ENCODE peak calls at places on chromosomes 7 and 10, in five cellular contexts. N is fibroblast of lung; F is CD4-positive, alpha-beta memory T cell; V is effector memory CD4-positive, alpha-beta T cell; Q is endothelial cell of umbilical vein. C is an unnamed sample.
A peak's percentile ranks its signal among the peaks of the same experiment; 100 is the strongest.

GRCh38 chr10:30353851-30354250 is 4.8 kb upstream of the MTPAP start:
- DNase-seq in N (peak; percentile 93), F (no peak), V (no peak), Q (no peak), C (no peak)

GRCh38 chr7:92303761-92304160 is 58.0 kb downstream of the ANKIB1 start:
- DNase-seq in N (no peak), F (no peak), V (no peak), Q (no peak), C (no peak)

GRCh38 chr7:148664319-148664718 is 34.4 kb upstream of the CUL1 start:
- DNase-seq in N (peak; percentile 83), F (no peak), V (no peak), Q (peak; percentile 38), C (no peak)

GRCh38 chr7:17651926-17652385 is 288.3 kb downstream of the SNX13 start:
- DNase-seq in N (peak; percentile 92), F (no peak), V (no peak), Q (peak; percentile 37), C (no peak)

GRCh38 chr7:157355784-157356511 is 19.1 kb downstream of the DNAJB6 start:
- DNase-seq in N (peak; percentile 43), F (no peak), V (no peak), Q (no peak), C (peak; percentile 40)

GRCh38 chr7:39458346-39458745 is 107.9 kb upstream of the YAE1 start:
- DNase-seq in N (no peak), F (no peak), V (no peak), Q (no peak), C (peak; percentile 30)

GRCh38 chr7:3835102-3835501 is 534.0 kb downstream of the SDK1 start:
- DNase-seq in N (peak; percentile 43), F (no peak), V (no peak), Q (no peak), C (no peak)

GRCh38 chr7:2508327-2509231 is 11.0 kb upstream of the LFNG start:
- DNase-seq in N (no peak), F (peak; percentile 87), V (peak; percentile 82), Q (no peak), C (peak; percentile 73)

GRCh38 chr10:47196691-47197090 is 103.3 kb upstream of the GDF10 start:
- DNase-seq in N (no peak), F (no peak), V (no peak), Q (no peak), C (no peak)

GRCh38 chr7:112266595-112267270 is 60.2 kb downstream of the ZNF277 start:
- DNase-seq in N (peak; percentile 56), F (no peak), V (no peak), Q (no peak), C (no peak)

GRCh38 chr10:102268333-102268999 is 23.1 kb downstream of the GBF1 start:
- DNase-seq in N (peak; percentile 57), F (no peak), V (no peak), Q (peak; percentile 31), C (no peak)

GRCh38 chr7:29102554-29103151 is 43.7 kb downstream of the CPVL start:
- DNase-seq in N (peak; percentile 55), F (no peak), V (no peak), Q (peak; percentile 70), C (peak; percentile 75)

GRCh38 chr10:44209806-44210205 is 175.1 kb downstream of the CXCL12 start:
- DNase-seq in N (no peak), F (no peak), V (no peak), Q (no peak), C (no peak)

GRCh38 chr7:42175834-42176745 is 60.9 kb downstream of the GLI3 start:
- DNase-seq in N (no peak), F (no peak), V (no peak), Q (no peak), C (no peak)

GRCh38 chr7:129271500-129272355 is 46.9 kb downstream of the AHCYL2 start:
- DNase-seq in N (peak; percentile 38), F (peak; percentile 70), V (peak; percentile 23), Q (peak; percentile 69), C (peak; percentile 88)

GRCh38 chr7:155829796-155830470 is 17.7 kb upstream of the SHH start:
- DNase-seq in N (no peak), F (no peak), V (no peak), Q (no peak), C (no peak)

GRCh38 chr7:55550010-55550409 is 22.3 kb downstream of the VOPP1 start:
- DNase-seq in N (no peak), F (no peak), V (no peak), Q (peak; percentile 69), C (no peak)

GRCh38 chr7:23443974-23444373 is 26.3 kb downstream of the IGF2BP3 start:
- DNase-seq in N (no peak), F (no peak), V (no peak), Q (no peak), C (no peak)

DNA sequence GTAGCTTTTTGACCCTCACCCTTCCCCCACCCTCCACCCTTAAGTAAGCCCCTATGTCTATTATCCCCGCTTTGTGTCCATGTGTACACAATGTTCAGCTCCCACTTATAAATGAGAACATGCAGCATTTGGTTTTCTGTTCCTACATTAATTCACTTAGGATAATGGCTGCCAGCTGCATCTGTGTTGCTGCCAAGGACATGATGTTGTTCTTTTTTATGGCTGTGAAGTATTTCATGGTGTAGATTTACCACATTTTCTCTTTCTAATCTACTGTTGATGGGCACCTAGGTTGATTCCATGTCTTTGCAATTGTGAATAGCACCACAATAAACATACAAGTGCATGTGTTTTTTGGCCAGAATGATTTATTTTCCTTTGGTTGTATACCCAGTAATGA is 232.2 kb downstream of the CACNA2D1 start:
- DNase-seq in N (no peak), F (no peak), V (no peak), Q (no peak), C (no peak)
- H3K4me3 ChIP-seq in N (no peak overlapping the region), F (no peak overlapping the region), V (no peak overlapping the region), Q (no peak overlapping the region), C (no peak overlapping the region)

DNA sequence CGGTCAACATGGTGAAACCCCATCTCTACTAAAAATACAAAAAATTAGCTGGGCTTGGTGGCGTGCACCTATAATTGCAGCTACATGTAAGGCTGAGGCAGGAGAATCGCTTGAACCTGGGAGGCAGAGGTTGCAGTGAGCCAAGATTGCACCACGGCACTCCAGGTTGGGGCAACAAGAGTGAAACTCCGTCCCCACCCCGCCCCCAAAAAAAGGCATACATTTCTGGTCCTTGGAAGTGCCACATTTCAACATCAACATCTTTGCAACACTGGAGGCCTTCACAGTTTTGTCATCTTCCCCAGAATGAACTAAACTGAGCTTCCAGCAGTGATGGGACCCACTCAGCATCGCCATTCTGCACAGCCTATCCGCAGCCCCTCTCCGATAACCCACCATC is 36.6 kb downstream of the FAM53B start:
- DNase-seq in N (no peak), F (no peak), V (no peak), Q (no peak), C (no peak)
- H3K27ac ChIP-seq in N (no peak overlapping the region), F (peak overlapping the region; percentile 90), V (peak overlapping the region; percentile 1), Q (no peak overlapping the region), C (no peak overlapping the region)

GRCh38 chr10:127815147-127815546 is 77.6 kb downstream of the CLRN3 start:
- DNase-seq in N (no peak), F (no peak), V (no peak), Q (no peak), C (no peak)

GRCh38 chr10:127813290-127813689 is 76.3 kb downstream of the FOXI2 start:
- DNase-seq in N (no peak), F (no peak), V (no peak), Q (peak; percentile 18), C (no peak)
- H3K4me3 ChIP-seq in N (no peak overlapping the region), F (no peak overlapping the region), V (no peak overlapping the region), Q (no peak overlapping the region), C (no peak overlapping the region)

DNA sequence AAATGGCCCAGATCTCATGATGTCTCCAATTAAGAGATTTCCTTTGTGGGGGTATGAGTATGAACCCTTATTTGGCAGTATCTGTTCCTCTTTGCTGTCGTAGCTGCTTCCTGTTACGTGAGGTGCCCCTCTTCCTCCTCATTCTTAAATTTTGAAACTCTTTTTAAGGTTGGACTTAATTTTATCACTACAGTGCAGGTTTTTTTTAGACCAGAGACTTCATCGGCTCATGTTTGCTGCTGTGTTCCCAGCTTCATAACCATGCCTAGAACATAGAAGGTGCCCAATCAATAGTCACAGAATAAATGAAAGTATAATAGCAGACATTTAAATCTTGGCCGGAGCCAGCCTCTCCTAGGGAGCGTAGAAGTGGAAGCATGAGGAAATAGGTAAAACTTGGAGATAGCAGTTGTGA is 2.4 kb downstream of the MIOS start:
- DNase-seq in N (no peak), F (peak; percentile 25), V (no peak), Q (no peak), C (no peak)
- H3K27ac ChIP-seq in N (no peak overlapping the region), F (peak overlapping the region; percentile 84), V (peak overlapping the region; percentile 21), Q (no peak overlapping the region), C (peak overlapping the region; percentile 48)